ENCODE peak calls at places on chromosomes 1 and 21, in six cellular contexts. K, Q, S, L, E and Y are unnamed samples.

GRCh38 chr1:15384301-15384901 is 25.3 kb upstream of the EFHD2 start:
- DNase-seq in K (peak), Q (peak), S (no peak), L (no peak), E (no peak), Y (peak)

GRCh38 chr1:11692899-11693590 is 1.5 kb downstream of the DRAXIN start:
- DNase-seq in K (peak), Q (no peak), S (no peak), L (peak), E (no peak), Y (no peak)

GRCh38 chr1:86648255-86648654 is 56.1 kb upstream of the SH3GLB1 start:
- DNase-seq in K (peak), Q (no peak), S (no peak), L (no peak), E (no peak), Y (no peak)

GRCh38 chr21:35924714-35925301 is 135.5 kb downstream of the SETD4 start:
- DNase-seq in K (peak), Q (no peak), S (no peak), L (peak), E (no peak), Y (no peak)

GRCh38 chr1:109192433-109192832 is 21.3 kb upstream of the SARS1 start:
- DNase-seq in K (no peak), Q (no peak), S (no peak), L (no peak), E (no peak), Y (no peak)

GRCh38 chr1:223652436-223652901 is 13.0 kb downstream of the CAPN8 start:
- DNase-seq in K (no peak), Q (peak), S (no peak), L (peak), E (peak), Y (no peak)

GRCh38 chr1:35477870-35478269 is 79.3 kb downstream of the KIAA0319L start:
- DNase-seq in K (no peak), Q (no peak), S (no peak), L (no peak), E (no peak), Y (no peak)

GRCh38 chr1:152870831-152871730 is 7.0 kb upstream of the SMCP start:
- DNase-seq in K (peak), Q (no peak), S (no peak), L (peak), E (peak), Y (no peak)

GRCh38 chr1:242842094-242842493 is 317.6 kb upstream of the PLD5 start:
- DNase-seq in K (no peak), Q (no peak), S (no peak), L (no peak), E (no peak), Y (no peak)

GRCh38 chr1:16980473-16981268 is at the start of gene MFAP2:
- DNase-seq in K (peak), Q (no peak), S (no peak), L (no peak), E (no peak), Y (no peak)

GRCh38 chr1:204358605-204359004 is 1.1 kb downstream of the PLEKHA6 start:
- DNase-seq in K (no peak), Q (no peak), S (peak), L (no peak), E (no peak), Y (no peak)

GRCh38 chr1:151145158-151146071 is 1.0 kb downstream of the SEMA6C start:
- DNase-seq in K (no peak), Q (peak), S (no peak), L (no peak), E (no peak), Y (no peak)

GRCh38 chr21:33761104-33762036 is 119.1 kb downstream of the ITSN1 start:
- DNase-seq in K (peak), Q (no peak), S (no peak), L (peak), E (peak), Y (peak)

GRCh38 chr1:241985787-241986186 is 13.1 kb downstream of the MAP1LC3C start:
- DNase-seq in K (peak), Q (peak), S (no peak), L (peak), E (peak), Y (peak)

GRCh38 chr1:231208980-231209379 is 32.0 kb upstream of the GNPAT start:
- DNase-seq in K (no peak), Q (no peak), S (peak), L (no peak), E (no peak), Y (no peak)

GRCh38 chr1:243974451-243975292 is 76.4 kb upstream of the ZBTB18 start:
- DNase-seq in K (peak), Q (no peak), S (no peak), L (no peak), E (no peak), Y (no peak)

GRCh38 chr1:44919387-44919786 is 67.0 kb downstream of the EIF2B3 start:
- DNase-seq in K (peak), Q (no peak), S (no peak), L (no peak), E (no peak), Y (no peak)

GRCh38 chr21:24045775-24046215 is 1561.5 kb downstream of the MRPL39 start:
- DNase-seq in K (no peak), Q (peak), S (peak), L (peak), E (peak), Y (peak)

GRCh38 chr1:87539147-87539546 is 210.5 kb downstream of the LMO4 start:
- DNase-seq in K (no peak), Q (no peak), S (no peak), L (no peak), E (no peak), Y (no peak)

GRCh38 chr1:93629101-93630059 is 52.3 kb downstream of the BCAR3 start:
- DNase-seq in K (peak), Q (no peak), S (no peak), L (peak), E (peak), Y (peak)

GRCh38 chr1:231796141-231796540 is 169.6 kb downstream of the DISC1 start:
- DNase-seq in K (no peak), Q (no peak), S (no peak), L (no peak), E (no peak), Y (no peak)

GRCh38 chr1:1554926-1555915 is 14.8 kb upstream of the TMEM240 start:
- DNase-seq in K (peak), Q (peak), S (no peak), L (peak), E (no peak), Y (no peak)